ENCODE peak calls at places on chromosomes 3 and 15, in eight cellular contexts. O is lung, S is BE2C, P is pancreas, Q is right lobe of liver, G is IMR-90, R is left lung, C is body of pancreas. E is an unnamed sample. For H3K4me1, the result is how much of the 10 kb centered on the place peaks cover.

GRCh38 chr3:142028174-142028833 is 121.0 kb downstream of the TFDP2 start:
- DNase-seq in G (peak), C (peak), P (peak), Q (no peak), S (peak), O (no peak), R (no peak), E (no peak)

GRCh38 chr3:129016366-129016724 is 15.2 kb downstream of the EFCC1 start:
- DNase-seq in O (no peak), R (peak), G (no peak), S (peak), Q (no peak), P (no peak), C (no peak), E (no peak)

GRCh38 chr3:53062905-53063304 is 17.0 kb upstream of the SFMBT1 start:
- DNase-seq in P (no peak), O (no peak), Q (no peak), C (no peak), R (no peak), S (no peak), G (no peak), E (peak)

GRCh38 chr3:53716998-53717397 is 129.2 kb downstream of the CHDH start:
- DNase-seq in R (no peak), S (no peak), C (no peak), G (no peak), Q (no peak), P (no peak), O (no peak), E (no peak)

GRCh38 chr15:45829336-45830153 is 194.7 kb downstream of the SQOR start:
- DNase-seq in C (peak), G (no peak), R (no peak), P (peak), O (no peak), S (peak), Q (no peak), E (no peak)

GRCh38 chr15:70470556-70471191 is 292.7 kb downstream of the UACA start:
- DNase-seq in S (no peak), P (no peak), Q (no peak), G (no peak), C (no peak), O (no peak), R (no peak), E (no peak)

GRCh38 chr3:113211370-113212154 is at the start of gene BOC:
- DNase-seq in O (no peak), R (no peak), S (peak), P (peak), C (peak), Q (no peak), G (peak), E (no peak)

GRCh38 chr3:15292765-15293522 is 39.4 kb downstream of the SH3BP5 start:
- DNase-seq in G (peak), O (no peak), R (peak), S (no peak), P (peak), C (peak), Q (peak), E (no peak)

GRCh38 chr3:193971268-193971751 is 164.6 kb upstream of the HES1 start:
- DNase-seq in O (peak), C (no peak), R (no peak), S (no peak), G (no peak), Q (no peak), P (no peak), E (no peak)

GRCh38 chr3:27708246-27708645 is 13.9 kb downstream of the EOMES start:
- DNase-seq in O (no peak), C (peak), S (no peak), R (no peak), P (no peak), G (no peak), Q (no peak), E (no peak)

GRCh38 chr3:54591157-54591556 is 336.7 kb downstream of the LRTM1 start:
- DNase-seq in R (no peak), O (no peak), S (no peak), C (no peak), Q (no peak), G (no peak), P (no peak), E (no peak)

GRCh38 chr15:40241305-40242215 is 2.7 kb downstream of the PAK6 start:
- DNase-seq in Q (no peak), S (no peak), O (no peak), C (no peak), G (no peak), R (peak), P (no peak), E (peak)

GRCh38 chr3:100297784-100298183 is 36.8 kb upstream of the NIT2 start:
- DNase-seq in C (no peak), R (no peak), S (no peak), Q (no peak), O (no peak), P (no peak), G (peak), E (no peak)

GRCh38 chr15:74406992-74407705 is 26.6 kb downstream of the SEMA7A start:
- DNase-seq in R (no peak), G (peak), P (no peak), Q (no peak), O (no peak), C (no peak), S (peak), E (no peak)

GRCh38 chr3:169072494-169072893 is 591.0 kb downstream of the MECOM start:
- DNase-seq in C (no peak), Q (no peak), R (no peak), S (no peak), P (no peak), O (no peak), G (peak), E (no peak)

GRCh38 chr15:76147906-76148553 is 88.2 kb downstream of the TMEM266 start:
- DNase-seq in G (peak), C (peak), Q (peak), R (no peak), O (peak), S (peak), P (peak), E (no peak)

GRCh38 chr15:64032327-64032726 is 14.0 kb downstream of the DAPK2 start:
- DNase-seq in S (no peak), G (no peak), Q (no peak), O (no peak), P (no peak), R (no peak), C (no peak), E (no peak)

GRCh38 chr3:181457756-181458155 is 254.0 kb upstream of the SOX2 start:
- DNase-seq in Q (no peak), G (no peak), P (no peak), R (no peak), C (no peak), S (no peak), O (no peak), E (no peak)

GRCh38 chr3:188594137-188594536 is 440.2 kb downstream of the LPP start:
- DNase-seq in R (no peak), Q (no peak), O (no peak), P (no peak), C (no peak), G (peak), S (no peak), E (no peak)

GRCh38 chr3:115996420-115997108 is 373.3 kb downstream of the GAP43 start:
- DNase-seq in R (no peak), P (no peak), Q (no peak), C (no peak), G (peak), S (peak), O (no peak), E (no peak)

GRCh38 chr15:58374147-58374546 is 57.6 kb upstream of the LIPC start:
- DNase-seq in G (no peak), C (no peak), S (no peak), O (no peak), R (no peak), Q (no peak), P (no peak), E (no peak)

GRCh38 chr3:115139072-115139471 is 8.0 kb downstream of the ZBTB20 start:
- DNase-seq in O (no peak), P (no peak), C (no peak), G (no peak), S (no peak), R (no peak), Q (no peak), E (no peak)

GRCh38 chr15:70714575-70714974 is 48.8 kb downstream of the UACA start:
- DNase-seq in Q (no peak), C (no peak), P (no peak), G (no peak), O (no peak), R (no peak), S (no peak), E (no peak)

GRCh38 chr3:85303156-85303555 is 344.4 kb downstream of the CADM2 start:
- DNase-seq in R (no peak), C (no peak), P (no peak), G (no peak), S (no peak), O (no peak), Q (no peak), E (no peak)

GRCh38 chr3:39146083-39146501 is 7.3 kb downstream of the CSRNP1 start:
- DNase-seq in R (peak), Q (peak), O (no peak), P (no peak), G (no peak), S (no peak), C (no peak), E (peak)

GRCh38 chr3:39147374-39147709 is 6.0 kb downstream of the CSRNP1 start:
- DNase-seq in G (no peak), S (no peak), R (no peak), Q (no peak), O (no peak), C (no peak), P (no peak), E (no peak)

GRCh38 chr3:39147711-39148115 is 5.7 kb downstream of the CSRNP1 start:
- DNase-seq in C (no peak), G (peak), P (no peak), S (no peak), Q (no peak), R (peak), O (no peak), E (no peak)

GRCh38 chr3:39148116-39149058 is 5.0 kb downstream of the CSRNP1 start:
- DNase-seq in S (peak), P (no peak), O (no peak), G (peak), Q (no peak), R (no peak), C (no peak), E (no peak)

GRCh38 chr3:39146611-39147373 is 6.6 kb downstream of the CSRNP1 start:
- DNase-seq in G (peak), P (peak), C (peak), S (peak), Q (peak), R (peak), O (peak), E (peak)
- H3K4me1 ChIP-seq in G (half or more), P (half or more), C (half or more), S (half or more), Q (under half), R (half or more), O (half or more), E (half or more)

DNA sequence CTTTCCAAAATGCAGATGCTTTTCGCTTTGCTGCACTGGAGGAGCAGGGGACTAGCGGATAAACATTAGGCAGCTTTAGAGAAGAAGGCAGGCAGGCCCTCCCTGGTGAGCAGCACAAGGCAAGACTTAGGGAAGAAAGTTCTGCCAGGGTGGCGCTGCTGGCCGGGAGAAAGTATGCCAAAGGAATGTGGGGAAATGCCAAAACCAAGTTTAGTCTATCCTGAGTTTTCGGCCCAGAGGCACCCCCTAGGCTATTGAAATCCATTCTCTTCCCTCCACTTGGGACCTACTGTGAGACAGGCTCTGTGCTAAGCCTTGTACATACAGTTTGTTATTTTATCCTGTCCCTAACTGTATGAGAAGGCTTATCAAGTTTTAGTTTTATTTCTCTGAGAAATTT is 9.2 kb downstream of the SHC4 start:
- DNase-seq in S (no peak), G (peak), C (no peak), R (no peak), P (no peak), Q (no peak), O (no peak), E (no peak)
- TF ChIP-seq CTCF in S (no peak), G (no peak), C (no peak), R (no peak), P (no peak), Q (no peak), O (no peak), E (no peak)

GRCh38 chr3:65851827-65852226 is 186.9 kb downstream of the MAGI1 start:
- DNase-seq in O (no peak), R (no peak), Q (no peak), P (no peak), S (no peak), C (no peak), G (peak), E (no peak)
- H3K4me1 ChIP-seq in O (under half), R (under half), Q (under half), P (under half), S (under half), C (under half), G (under half), E (under half)

GRCh38 chr15:82597815-82598214 is 49.3 kb downstream of the CPEB1 start:
- DNase-seq in O (no peak), S (no peak), C (no peak), R (no peak), P (no peak), Q (no peak), G (no peak), E (no peak)
- TF ChIP-seq CTCF in O (no peak), S (no peak), C (no peak), R (no peak), P (no peak), Q (no peak), G (no peak), E (no peak)

GRCh38 chr15:25410649-25411048 is 28.2 kb downstream of the UBE3A start:
- DNase-seq in C (no peak), S (no peak), Q (no peak), P (no peak), O (no peak), G (peak), R (no peak), E (no peak)
- H3K4me1 ChIP-seq in C (under half), S (under half), Q (under half), P (under half), O (under half), G (under half), R (under half), E (half or more)

GRCh38 chr3:143220745-143221144 is 101.2 kb downstream of the CHST2 start:
- DNase-seq in G (no peak), O (no peak), S (no peak), R (no peak), Q (no peak), C (no peak), P (no peak), E (no peak)
- TF ChIP-seq CTCF in G (no peak), O (no peak), S (no peak), R (no peak), Q (no peak), C (no peak), P (no peak), E (no peak)

GRCh38 chr3:50340404-50341329 is at the start of gene RASSF1:
- DNase-seq in Q (peak), S (no peak), G (no peak), C (no peak), O (peak), R (peak), P (peak), E (no peak)
- H3K4me1 ChIP-seq in Q (under half), S (under half), G (under half), C (under half), O (under half), R (under half), P (under half), E (half or more)

DNA sequence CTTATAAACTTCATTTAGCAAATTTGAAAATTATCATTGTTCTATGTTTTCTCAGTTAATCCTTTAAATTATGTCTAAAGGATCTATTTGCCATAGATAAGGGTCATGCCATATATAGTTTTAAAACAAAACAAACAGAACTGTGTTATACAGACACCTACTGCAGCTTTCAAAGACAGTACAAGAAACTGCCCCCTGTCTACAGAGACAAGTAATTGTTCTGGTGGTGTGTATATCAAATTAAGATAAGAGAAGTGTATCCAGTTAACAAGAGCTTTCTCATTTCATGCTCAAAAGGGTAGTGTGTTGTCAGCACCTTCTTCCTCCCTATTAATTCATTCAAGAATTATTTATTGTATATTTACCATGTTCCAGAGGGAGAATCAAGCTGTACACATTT is 201.2 kb downstream of the FMN1 start:
- DNase-seq in R (no peak), G (no peak), O (no peak), C (no peak), P (no peak), Q (no peak), S (no peak), E (no peak)
- TF ChIP-seq CTCF in R (no peak), G (peak), O (no peak), C (no peak), P (no peak), Q (no peak), S (peak), E (no peak)

DNA sequence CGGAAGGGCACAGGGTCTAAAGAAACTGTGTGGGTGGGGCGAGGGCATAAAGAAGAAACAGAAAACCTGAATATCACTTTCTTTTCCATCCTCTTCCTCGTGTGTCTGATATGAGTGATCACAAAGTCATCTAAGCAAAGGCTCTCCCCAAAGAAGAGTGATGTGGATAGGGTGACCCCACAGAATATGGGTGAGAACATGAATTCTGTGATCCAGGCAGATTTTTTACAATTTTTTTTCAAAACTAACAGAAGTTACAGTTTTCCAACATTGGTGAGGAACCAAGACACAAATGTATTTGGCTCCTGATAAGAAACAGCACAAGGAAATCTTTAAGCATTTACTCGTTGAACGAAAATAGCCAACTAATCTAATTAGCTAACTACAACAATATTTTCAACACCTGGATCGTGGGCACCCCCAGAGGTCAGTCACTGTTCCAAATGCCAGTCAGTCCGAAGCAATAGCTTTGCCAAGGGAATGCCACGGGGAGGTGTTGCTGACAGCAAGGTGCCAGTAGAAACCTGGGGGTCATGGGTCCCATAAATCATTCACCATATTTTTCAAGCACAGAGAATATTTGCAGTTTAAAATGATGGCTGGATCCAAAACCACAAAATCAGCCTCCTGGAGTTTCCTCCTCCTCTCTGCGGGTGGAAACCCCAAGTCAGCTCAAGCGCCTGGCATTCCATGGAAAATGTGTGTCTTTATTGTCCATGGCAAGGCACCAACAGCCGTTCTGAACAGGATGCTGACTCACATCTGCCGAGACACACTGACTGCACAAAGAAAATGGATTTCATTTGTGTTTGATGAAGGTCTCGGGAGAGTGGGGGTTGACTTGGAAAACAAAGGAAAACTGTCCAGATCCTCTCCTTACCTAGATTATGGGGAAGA is 26.7 kb downstream of the ANXA2 start:
- DNase-seq in R (peak), S (peak), O (peak), P (peak), Q (no peak), C (peak), G (peak), E (peak)
- H3K4me1 ChIP-seq in R (under half), S (half or more), O (under half), P (under half), Q (under half), C (half or more), G (under half), E (half or more)